ENCODE peak calls at places on chromosomes 4 and X, in five cellular contexts. Y is right lobe of liver; M is sciatic nerve; X is activated CD8-positive, alpha-beta memory T cell treated with anti-CD3 and anti-CD28 coated beads, Interleukin-2, amount 10 ng/mL, durations not matched to agents 7 days and 5 days; Z is Panc1. G is an unnamed sample.

GRCh38 chr4:150355858-150356455 is 226.0 kb upstream of the MAB21L2 start:
- ATAC-seq in X (no peak), M (no peak), Y (peak), Z (no peak), G (no peak)

GRCh38 chr4:3657917-3658913 is 108.0 kb upstream of the ADRA2C start:
- ATAC-seq in M (peak), Z (no peak), Y (no peak), X (no peak), G (no peak)

GRCh38 chr4:122710434-122711308 is 21.8 kb upstream of the BBS12 start:
- ATAC-seq in Z (peak), M (no peak), Y (no peak), X (peak), G (peak)

GRCh38 chrX:123682182-123682581 is 50.7 kb downstream of the THOC2 start:
- ATAC-seq in Z (no peak), Y (no peak), X (no peak), M (no peak), G (no peak)

GRCh38 chr4:17059192-17059634 is 160.8 kb upstream of the LDB2 start:
- ATAC-seq in M (peak), Z (no peak), X (no peak), Y (no peak), G (no peak)

GRCh38 chrX:119134466-119134865 is 6.9 kb upstream of the KIAA1210 start:
- ATAC-seq in Y (no peak), X (no peak), M (no peak), Z (no peak), G (no peak)

GRCh38 chr4:148574502-148574901 is 132.3 kb upstream of the NR3C2 start:
- ATAC-seq in X (no peak), Z (no peak), M (no peak), Y (no peak), G (no peak)

GRCh38 chr4:27094785-27095184 is 234.1 kb downstream of the STIM2 start:
- ATAC-seq in Z (no peak), X (no peak), Y (peak), M (no peak), G (no peak)

GRCh38 chr4:183165371-183165770 is 66.3 kb downstream of the WWC2 start:
- ATAC-seq in Z (peak), Y (peak), X (no peak), M (peak), G (no peak)

G was measured in activated T-helper 17 cell treated with anti-CD3 and anti-CD28 coated beads, Interleukin-2, amount 50 U/mL, for 72 hours.